ENCODE peak calls at places on chromosomes 3 and 15, in ten cellular contexts. Q, E, Z, X, U, W, O, T, L and D are unnamed samples.

GRCh38 chr3:141913150-141913811 is 36.8 kb downstream of the ATP1B3 start:
- DNase-seq in X (peak; percentile 70), Q (no peak), L (peak; percentile 62), E (peak; percentile 13), W (no peak), Z (peak; percentile 66), O (no peak), U (peak; percentile 17), T (peak; percentile 56), D (no peak)

GRCh38 chr15:27878841-27879240 is 220.3 kb downstream of the OCA2 start:
- DNase-seq in T (no peak), Q (no peak), U (no peak), X (no peak), L (no peak), Z (no peak), O (no peak), W (no peak), E (no peak), D (no peak)

GRCh38 chr3:106281231-106281630 is 412.4 kb upstream of the CBLB start:
- DNase-seq in O (peak; percentile 61), X (peak; percentile 26), T (no peak), L (peak; percentile 77), E (no peak), Q (no peak), U (no peak), Z (peak; percentile 42), W (no peak), D (no peak)

GRCh38 chr3:128922804-128923459 is 43.5 kb downstream of the ACAD9 start:
- DNase-seq in W (no peak), U (peak; percentile 72), L (no peak), Z (no peak), E (peak; percentile 23), Q (peak; percentile 68), T (no peak), O (no peak), X (no peak), D (no peak)

GRCh38 chr3:146889616-146890015 is 284.5 kb upstream of the PLSCR5 start:
- DNase-seq in L (no peak), Q (no peak), Z (no peak), U (no peak), O (no peak), T (no peak), W (no peak), E (no peak), X (no peak), D (no peak)

GRCh38 chr15:56973463-56973862 is 55.0 kb downstream of the TCF12 start:
- DNase-seq in L (no peak), T (no peak), E (no peak), O (no peak), W (no peak), U (no peak), Z (no peak), X (no peak), Q (no peak), D (no peak)

GRCh38 chr3:56864090-56864489 is 62.3 kb upstream of the ARHGEF3 start:
- DNase-seq in Z (no peak), O (no peak), E (no peak), Q (no peak), U (peak; percentile 50), L (no peak), X (no peak), T (no peak), W (no peak), D (no peak)

GRCh38 chr15:45121706-45122417 is 7.7 kb downstream of the DUOXA2 start:
- DNase-seq in L (peak; percentile 89), Q (no peak), X (no peak), O (peak; percentile 42), Z (peak; percentile 71), E (no peak), W (no peak), T (no peak), U (no peak), D (peak; percentile 80)

GRCh38 chr3:156554515-156554841 is 439 bp downstream of the SSR3 start:
- DNase-seq in U (no peak), Q (no peak), X (no peak), Z (no peak), E (no peak), L (no peak), O (no peak), T (no peak), W (no peak), D (no peak)

GRCh38 chr15:74396445-74397238 is 29.2 kb upstream of the CYP11A1 start:
- DNase-seq in O (no peak), Z (peak; percentile 77), Q (no peak), W (no peak), U (peak; percentile 64), X (peak; percentile 66), T (no peak), E (peak; percentile 29), L (peak; percentile 89), D (peak; percentile 90)